ENCODE peak calls at places on chromosomes 4 and X, in six cellular contexts. I is NCI-H2029 treated with DMSO at 0.1 percent for 48 hours; E is CD8-positive, alpha-beta memory T cell; B is NCI-H187 treated with DMSO at 0.1 percent for 48 hours; L is A172; K is dermis blood vessel endothelial cell. Y is an unnamed sample.
A peak's percentile ranks its signal among the peaks of the same experiment; 100 is the strongest.

GRCh38 chr4:5928241-5928640 is 35.4 kb upstream of the CRMP1 start:
- DNase-seq in I (no peak), K (no peak), L (no peak), E (no peak), B (no peak), Y (no peak)

GRCh38 chr4:87270144-87270543 is 49.7 kb upstream of the KLHL8 start:
- DNase-seq in E (no peak), B (no peak), K (peak; percentile 56), L (peak; percentile 45), I (no peak), Y (no peak)

GRCh38 chr4:78020677-78021076 is 36.4 kb upstream of the FRAS1 start:
- DNase-seq in I (peak; percentile 52), B (no peak), E (no peak), K (no peak), L (no peak), Y (no peak)

GRCh38 chr4:114694770-114695169 is 96.2 kb downstream of the UGT8 start:
- DNase-seq in L (peak; percentile 42), E (peak; percentile 3), K (peak; percentile 52), B (no peak), I (peak; percentile 5), Y (no peak)

GRCh38 chr4:184534511-184535391 is 60.4 kb upstream of the IRF2 start:
- DNase-seq in B (no peak), K (peak; percentile 78), E (peak; percentile 52), L (peak; percentile 46), I (no peak), Y (no peak)

GRCh38 chrX:105488731-105489130 is 268.2 kb upstream of the TEX13A start:
- DNase-seq in E (no peak), K (no peak), I (no peak), L (no peak), B (no peak), Y (no peak)

GRCh38 chr4:21858971-21859370 is 89.6 kb downstream of the KCNIP4 start:
- DNase-seq in K (no peak), L (peak; percentile 9), E (no peak), B (no peak), I (no peak), Y (no peak)

GRCh38 chr4:81351653-81352455 is 119.9 kb downstream of the RASGEF1B start:
- DNase-seq in E (peak; percentile 19), B (peak; percentile 16), L (peak; percentile 50), I (peak; percentile 66), K (peak; percentile 78), Y (peak; percentile 27)

GRCh38 chr4:40333921-40334352 is 1.2 kb upstream of the CHRNA9 start:
- DNase-seq in K (peak; percentile 80), L (peak; percentile 79), B (peak; percentile 55), I (peak; percentile 90), E (no peak), Y (peak; percentile 53)

GRCh38 chr4:163544407-163545038 is 50.0 kb downstream of the TMA16 start:
- DNase-seq in K (peak; percentile 75), L (peak; percentile 38), I (no peak), B (no peak), E (peak; percentile 31), Y (peak; percentile 2)

GRCh38 chr4:2101346-2102044 is 42.4 kb downstream of the NAT8L start:
- DNase-seq in B (no peak), L (no peak), E (no peak), K (no peak), I (no peak), Y (no peak)

GRCh38 chr4:44070843-44071242 is 377.8 kb downstream of the KCTD8 start:
- DNase-seq in E (no peak), L (no peak), B (no peak), I (no peak), K (no peak), Y (no peak)

GRCh38 chr4:126705271-126705670 is 927.5 kb upstream of the INTU start:
- DNase-seq in K (no peak), B (no peak), I (no peak), L (no peak), E (no peak), Y (no peak)

GRCh38 chrX:28124416-28124815 is 143.2 kb upstream of the DCAF8L1 start:
- DNase-seq in E (no peak), B (no peak), L (no peak), I (no peak), K (peak; percentile 24), Y (no peak)

GRCh38 chr4:183431614-183432013 is 12.8 kb upstream of the CDKN2AIP start:
- DNase-seq in I (no peak), B (no peak), L (no peak), K (no peak), E (no peak), Y (no peak)

GRCh38 chr4:69321153-69321729 is 41.0 kb downstream of the UGT2B28 start:
- DNase-seq in B (no peak), L (no peak), K (no peak), I (peak; percentile 64), E (no peak), Y (peak; percentile 30)

GRCh38 chr4:54085284-54085683 is 14.7 kb upstream of the GSX2 start:
- DNase-seq in E (no peak), K (peak; percentile 90), I (no peak), L (peak; percentile 55), B (no peak), Y (no peak)

GRCh38 chr4:167239627-167240026 is 5.3 kb upstream of the SPOCK3 start:
- DNase-seq in I (no peak), L (no peak), B (no peak), K (no peak), E (no peak), Y (no peak)

GRCh38 chr4:156642161-156642560 is 329.4 kb downstream of the PDGFC start:
- DNase-seq in K (no peak), L (peak; percentile 0), B (no peak), E (no peak), I (no peak), Y (no peak)

GRCh38 chr4:147749811-147750321 is 18.0 kb downstream of the ARHGAP10 start:
- DNase-seq in E (no peak), B (peak; percentile 6), K (no peak), L (no peak), I (peak; percentile 29), Y (no peak)

GRCh38 chr4:1233641-1234277 is 15.2 kb downstream of the CTBP1 start:
- DNase-seq in I (no peak), L (no peak), E (no peak), K (peak; percentile 61), B (no peak), Y (no peak)

GRCh38 chr4:13990596-13991589 is 363.4 kb upstream of the BOD1L1 start:
- DNase-seq in E (no peak), L (no peak), B (no peak), I (no peak), K (no peak), Y (no peak)

GRCh38 chrX:18252644-18253359 is 32.1 kb upstream of the BEND2 start:
- DNase-seq in B (no peak), L (peak; percentile 19), K (peak; percentile 35), E (no peak), I (no peak), Y (no peak)

GRCh38 chr4:127145001-127145400 is 487.8 kb upstream of the INTU start:
- DNase-seq in E (no peak), L (no peak), K (no peak), B (no peak), I (peak; percentile 99), Y (peak; percentile 3)

GRCh38 chrX:136647969-136648368 is at the start of gene CD40LG:
- DNase-seq in B (no peak), I (no peak), L (no peak), E (no peak), K (no peak), Y (no peak)

GRCh38 chr4:60019180-60019579 is 1180.9 kb upstream of the ADGRL3 start:
- DNase-seq in L (no peak), I (no peak), K (no peak), B (no peak), E (no peak), Y (no peak)

GRCh38 chr4:184280591-184281071 is 63.0 kb upstream of the ENPP6 start:
- DNase-seq in I (no peak), E (peak; percentile 13), B (no peak), K (no peak), L (no peak), Y (no peak)

GRCh38 chr4:60655356-60655755 is 544.8 kb upstream of the ADGRL3 start:
- DNase-seq in I (no peak), E (no peak), K (no peak), B (no peak), L (no peak), Y (no peak)

GRCh38 chrX:30039768-30040167 is 175.6 kb upstream of the MAGEB2 start:
- DNase-seq in B (no peak), K (no peak), E (no peak), L (peak; percentile 57), I (no peak), Y (no peak)

GRCh38 chr4:83180469-83180968 is 66.0 kb upstream of the PLAC8 start:
- DNase-seq in L (no peak), E (no peak), K (no peak), I (no peak), B (no peak), Y (no peak)